ENCODE peak calls at places on chromosomes 6 and 20, in six cellular contexts. O is MM.1S, X is IMR-90, Q is fibroblast of lung, Y is trophoblast cell, T is mesenchymal stem cell. D is an unnamed sample.

GRCh38 chr6:84774174-84775158 is 10.1 kb upstream of the TBX18 start:
- DNase-seq in O (peak; percentile 51), X (no peak), Y (no peak), T (peak; percentile 53), Q (no peak), D (no peak)

GRCh38 chr20:59221049-59221748 is 57.6 kb downstream of the ZNF831 start:
- DNase-seq in X (no peak), T (no peak), Y (no peak), Q (no peak), O (no peak), D (no peak)

GRCh38 chr6:56370591-56371198 is 123.3 kb upstream of the COL21A1 start:
- DNase-seq in Q (peak; percentile 96), T (peak; percentile 88), X (peak; percentile 87), Y (no peak), O (peak; percentile 34), D (peak; percentile 76)

GRCh38 chr6:66054967-66055366 is 347.9 kb upstream of the EYS start:
- DNase-seq in O (no peak), T (no peak), Y (no peak), Q (no peak), X (no peak), D (no peak)

GRCh38 chr20:18543216-18543615 is 24.0 kb upstream of the SMIM26 start:
- DNase-seq in Q (no peak), T (no peak), Y (no peak), X (no peak), O (no peak), D (no peak)

GRCh38 chr6:147099974-147100373 is 104.2 kb upstream of the STXBP5 start:
- DNase-seq in Y (peak; percentile 45), O (no peak), T (peak; percentile 41), X (peak; percentile 93), Q (peak; percentile 82), D (no peak)

GRCh38 chr6:124881898-124882579 is 80.2 kb upstream of the RNF217 start:
- DNase-seq in Y (peak; percentile 99), T (peak; percentile 70), Q (peak; percentile 69), O (no peak), X (peak; percentile 62), D (no peak)

GRCh38 chr6:107434812-107435211 is 24.6 kb downstream of the PDSS2 start:
- DNase-seq in T (no peak), Y (no peak), X (no peak), Q (no peak), O (no peak), D (no peak)

GRCh38 chr20:5835870-5836269 is 85.7 kb downstream of the SHLD1 start:
- DNase-seq in X (peak; percentile 57), Q (peak; percentile 67), T (peak; percentile 92), Y (no peak), O (no peak), D (no peak)

GRCh38 chr6:125020385-125020784 is 58.1 kb downstream of the RNF217 start:
- DNase-seq in Q (peak; percentile 28), Y (no peak), O (no peak), T (peak; percentile 49), X (peak; percentile 42), D (no peak)

GRCh38 chr6:1864496-1864895 is 254.8 kb downstream of the FOXC1 start:
- DNase-seq in T (no peak), Y (no peak), O (no peak), X (no peak), Q (no peak), D (no peak)

GRCh38 chr6:160005861-160006540 is 37.1 kb downstream of the IGF2R start:
- DNase-seq in Y (no peak), Q (peak; percentile 68), O (no peak), X (peak; percentile 61), T (no peak), D (no peak)

GRCh38 chr20:45993197-45993951 is 15.3 kb upstream of the MMP9 start:
- DNase-seq in Q (no peak), Y (peak; percentile 99), T (peak; percentile 15), O (no peak), X (peak; percentile 33), D (peak; percentile 83)

GRCh38 chr20:43915209-43916072 is 789 bp downstream of the TOX2 start:
- DNase-seq in Q (peak; percentile 29), Y (no peak), O (no peak), T (peak; percentile 64), X (peak; percentile 23), D (no peak)

GRCh38 chr6:139080255-139080920 is 51.8 kb downstream of the ABRACL start:
- DNase-seq in O (no peak), Y (no peak), Q (no peak), T (no peak), X (no peak), D (no peak)

GRCh38 chr20:50367739-50368375 is 142.3 kb upstream of the PTPN1 start:
- DNase-seq in X (no peak), Q (no peak), T (no peak), O (no peak), Y (no peak), D (no peak)

GRCh38 chr20:60292001-60292520 is 333.8 kb downstream of the CDH26 start:
- DNase-seq in O (no peak), T (no peak), Q (no peak), Y (no peak), X (no peak), D (no peak)

GRCh38 chr20:47585087-47585747 is 83.5 kb downstream of the NCOA3 start:
- DNase-seq in Q (no peak), O (no peak), X (no peak), T (no peak), Y (no peak), D (no peak)

GRCh38 chr20:54137115-54137514 is 36.7 kb downstream of the CYP24A1 start:
- DNase-seq in X (no peak), Y (no peak), Q (no peak), O (no peak), T (no peak), D (no peak)

GRCh38 chr6:37126554-37126906 is 43.4 kb upstream of the PIM1 start:
- DNase-seq in O (no peak), T (no peak), Q (no peak), X (no peak), Y (no peak), D (no peak)

GRCh38 chr6:16316741-16317251 is 78.4 kb downstream of the GMPR start:
- DNase-seq in Q (peak; percentile 48), Y (no peak), X (peak; percentile 89), T (peak; percentile 68), O (peak; percentile 47), D (peak; percentile 81)

GRCh38 chr6:72466471-72466870 is 155.4 kb upstream of the KCNQ5 start:
- DNase-seq in T (no peak), X (no peak), Q (no peak), O (no peak), Y (no peak), D (no peak)

GRCh38 chr6:36829919-36830544 is 9.2 kb downstream of the CPNE5 start:
- DNase-seq in T (no peak), Y (no peak), X (peak; percentile 22), O (no peak), Q (peak; percentile 69), D (no peak)

GRCh38 chr20:23296841-23297701 is 53.5 kb upstream of the NXT1 start:
- DNase-seq in Q (no peak), X (no peak), T (peak; percentile 69), O (no peak), Y (no peak), D (no peak)

DNA sequence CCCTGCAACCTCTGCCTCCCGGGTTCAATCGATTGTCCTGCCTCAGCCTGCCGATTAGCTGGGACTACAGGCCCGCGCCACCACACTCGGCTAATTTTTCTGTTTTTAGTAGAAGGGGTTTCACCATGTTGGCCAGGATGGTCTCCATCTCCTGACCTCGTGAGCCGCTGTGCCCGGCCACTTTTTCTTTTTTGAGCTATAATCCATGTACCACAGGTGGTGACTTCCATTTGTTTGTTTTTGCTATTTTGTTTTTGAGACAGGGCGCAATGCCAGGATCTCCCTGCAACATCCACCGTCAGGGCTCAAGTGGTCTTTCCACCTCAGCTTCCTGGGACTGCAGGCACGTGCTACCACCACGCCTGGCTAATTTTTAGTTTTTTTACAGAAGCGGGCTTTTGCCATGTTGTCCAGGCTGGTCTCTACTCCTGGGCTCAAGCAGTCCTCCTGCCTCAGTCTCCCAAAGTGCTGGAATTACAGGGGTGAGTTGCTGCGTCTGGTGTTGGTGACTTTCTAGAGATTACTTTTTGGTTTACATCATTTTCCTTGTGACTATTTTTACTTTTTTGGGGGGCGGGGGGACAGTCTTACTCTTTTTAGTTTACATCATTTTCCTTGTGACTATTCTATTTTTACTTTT is 8.6 kb downstream of the HSPA1B start:
- DNase-seq in O (no peak), Q (no peak), Y (no peak), T (no peak), X (peak; percentile 13), D (no peak)
- H3K36me3 ChIP-seq in O (peaks cover 27% of the 10 kb centered on the region), Q (peaks cover 18% of the 10 kb centered on the region), Y (peaks cover 35% of the 10 kb centered on the region), T (peaks cover 38% of the 10 kb centered on the region), X (peaks cover 43% of the 10 kb centered on the region), D (peaks cover 37% of the 10 kb centered on the region)

GRCh38 chr20:33883164-33883563 is 72.0 kb downstream of the CHMP4B start:
- DNase-seq in X (no peak), Q (no peak), O (peak; percentile 99), T (no peak), Y (no peak), D (no peak)
- H3K4me2 ChIP-seq in X (no peak overlapping the region), Q (no peak overlapping the region), O (peak overlapping the region; percentile 76), T (no peak overlapping the region), Y (no peak overlapping the region), D (no peak overlapping the region)

DNA sequence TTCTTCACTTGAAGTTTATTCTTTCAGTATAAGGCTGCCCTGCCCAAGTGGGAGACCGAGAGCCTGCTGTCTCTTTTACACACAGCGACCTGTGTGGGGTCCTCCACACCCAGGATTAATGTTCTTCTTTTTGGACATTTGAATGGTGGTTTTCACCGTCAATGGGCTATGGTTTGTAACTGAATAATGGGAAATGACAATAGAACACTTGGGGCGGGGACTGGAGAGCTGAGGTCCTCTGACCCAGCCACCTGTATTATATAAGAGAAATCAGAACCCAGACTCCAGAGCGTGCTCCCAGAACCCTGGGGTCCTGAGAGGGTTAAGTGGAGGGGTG is 117.0 kb upstream of the ARMC2 start:
- DNase-seq in T (no peak), O (no peak), Y (no peak), X (no peak), Q (no peak), D (no peak)
- H3K36me3 ChIP-seq in T (no peaks in the 10 kb centered on the region), O (no peaks in the 10 kb centered on the region), Y (no peaks in the 10 kb centered on the region), X (no peaks in the 10 kb centered on the region), Q (no peaks in the 10 kb centered on the region), D (no peaks in the 10 kb centered on the region)

GRCh38 chr6:119040636-119041035 is 37.8 kb downstream of the FAM184A start:
- DNase-seq in T (no peak), X (no peak), O (no peak), Q (no peak), Y (no peak), D (no peak)

GRCh38 chr6:119043265-119043664 is 35.2 kb downstream of the FAM184A start:
- DNase-seq in T (no peak), X (no peak), O (no peak), Q (no peak), Y (no peak), D (no peak)

GRCh38 chr6:119044263-119044662 is 34.2 kb downstream of the FAM184A start:
- DNase-seq in O (no peak), Y (no peak), Q (no peak), X (no peak), T (no peak), D (no peak)

GRCh38 chr6:119040229-119040628 is 38.2 kb downstream of the FAM184A start:
- DNase-seq in Y (peak; percentile 21), O (no peak), T (no peak), Q (no peak), X (no peak), D (no peak)

DNA sequence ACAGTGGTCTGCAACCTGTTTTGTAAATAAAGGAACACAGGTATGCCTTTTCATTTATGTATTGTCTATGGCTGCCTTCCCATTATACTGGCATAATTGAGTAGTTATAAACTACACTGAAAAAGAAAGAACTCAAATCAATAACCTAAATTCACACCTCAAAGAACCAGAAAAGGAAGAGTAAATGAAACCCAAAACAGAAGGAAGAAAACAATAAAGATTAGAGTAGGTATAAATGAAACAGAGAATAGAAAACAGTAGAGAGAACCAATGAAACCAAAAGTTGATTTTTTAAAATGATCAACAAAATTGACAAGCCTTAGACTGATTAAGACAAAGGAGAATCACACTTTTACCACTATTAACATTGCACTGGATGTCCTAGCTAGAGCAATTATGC is 34.7 kb downstream of the FAM184A start:
- DNase-seq in Q (no peak), O (no peak), T (no peak), Y (no peak), X (no peak), D (no peak)
- H3K4me2 ChIP-seq in Q (no peak overlapping the region), O (no peak overlapping the region), T (no peak overlapping the region), Y (no peak overlapping the region), X (no peak overlapping the region), D (no peak overlapping the region)